ENCODE peak calls at places on chromosomes 5 and 9, in five cellular contexts. F is kidney, I is HCT116, Q is transverse colon, X is prostate gland. U is an unnamed sample.

GRCh38 chr5:127184841-127185240 is 105.8 kb upstream of the MEGF10 start:
- DNase-seq in F (no peak), I (no peak), Q (no peak), X (no peak), U (no peak)

GRCh38 chr5:3602713-3603502 is 7.3 kb downstream of the IRX1 start:
- DNase-seq in F (peak; percentile 85), I (no peak), Q (no peak), X (peak; percentile 24), U (peak; percentile 42)

GRCh38 chr5:99449786-99450185 is 521.0 kb upstream of the CHD1 start:
- DNase-seq in F (no peak), I (no peak), Q (no peak), X (no peak), U (no peak)

GRCh38 chr9:137114613-137115393 is at the start of gene DPP7:
- DNase-seq in F (peak; percentile 93), I (no peak), Q (peak; percentile 80), X (peak; percentile 69), U (peak; percentile 69)

GRCh38 chr5:99320461-99320860 is 391.7 kb upstream of the CHD1 start:
- DNase-seq in F (no peak), I (no peak), Q (no peak), X (no peak), U (no peak)

GRCh38 chr9:14119694-14120514 is 194.0 kb downstream of the NFIB start:
- DNase-seq in F (no peak), I (no peak), Q (no peak), X (no peak), U (no peak)

GRCh38 chr5:96619946-96620345 is 42.2 kb upstream of the CAST start:
- DNase-seq in F (no peak), I (no peak), Q (no peak), X (no peak), U (no peak)

GRCh38 chr5:78793907-78794687 is 145.5 kb upstream of the LHFPL2 start:
- DNase-seq in F (no peak), I (no peak), Q (no peak), X (no peak), U (no peak)

GRCh38 chr9:126617003-126617739 is 3.4 kb downstream of the LMX1B start:
- DNase-seq in F (no peak), I (no peak), Q (no peak), X (no peak), U (no peak)

GRCh38 chr5:59067976-59068651 is 485.2 kb downstream of the RAB3C start:
- DNase-seq in F (no peak), I (no peak), Q (no peak), X (no peak), U (no peak)

GRCh38 chr9:35355954-35356353 is 134.0 kb upstream of the RUSC2 start:
- DNase-seq in F (no peak), I (no peak), Q (no peak), X (no peak), U (no peak)

GRCh38 chr5:142869883-142870282 is 99.7 kb downstream of the ARHGAP26 start:
- DNase-seq in F (no peak), I (no peak), Q (peak; percentile 63), X (peak; percentile 76), U (peak; percentile 84)

GRCh38 chr5:142870552-142870951 is 100.4 kb downstream of the ARHGAP26 start:
- DNase-seq in F (no peak), I (no peak), Q (no peak), X (no peak), U (no peak)

GRCh38 chr5:142872217-142872616 is 102.0 kb downstream of the ARHGAP26 start:
- DNase-seq in F (no peak), I (no peak), Q (no peak), X (no peak), U (no peak)

GRCh38 chr5:142871880-142872200 is 101.7 kb downstream of the ARHGAP26 start:
- DNase-seq in F (no peak), I (no peak), Q (no peak), X (no peak), U (no peak)

GRCh38 chr5:142871056-142871879 is 101.1 kb downstream of the ARHGAP26 start:
- DNase-seq in F (peak; percentile 89), I (peak; percentile 53), Q (peak; percentile 84), X (peak; percentile 70), U (peak; percentile 94)
- H3K36me3 ChIP-seq in F (no peaks in the 10 kb centered on the region), I (no peaks in the 10 kb centered on the region), Q (no peaks in the 10 kb centered on the region), X (no peaks in the 10 kb centered on the region), U (no peaks in the 10 kb centered on the region)

DNA sequence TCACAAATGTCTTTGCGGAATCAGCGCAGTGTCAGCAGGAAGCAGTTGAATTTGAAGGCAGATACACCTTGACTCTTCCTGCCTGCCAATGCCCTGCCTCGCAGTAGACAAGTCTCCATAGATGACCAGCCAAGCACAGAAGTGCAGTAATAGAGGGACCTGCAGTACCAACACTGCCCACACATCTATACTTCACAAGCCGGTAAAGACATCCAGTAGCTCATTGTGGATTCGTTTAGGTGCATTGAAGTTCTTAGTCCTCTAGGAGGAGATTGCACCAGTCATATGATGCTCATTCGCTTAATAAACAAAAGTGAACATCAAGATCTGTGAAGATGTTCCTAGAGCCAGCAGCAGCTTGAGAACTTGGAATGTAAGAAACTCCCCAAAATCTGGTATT is 7.1 kb upstream of the IFNA2 start:
- DNase-seq in F (no peak), I (peak; percentile 80), Q (no peak), X (no peak), U (peak; percentile 26)
- TF ChIP-seq CTCF in F (no peak), I (peak; percentile 70), Q (no peak), X (peak; percentile 30), U (peak; percentile 26)

GRCh38 chr5:36160617-36161016 is 8.7 kb downstream of the SKP2 start:
- DNase-seq in F (no peak), I (no peak), Q (no peak), X (no peak), U (no peak)

GRCh38 chr5:36161317-36161716 is 9.4 kb downstream of the SKP2 start:
- DNase-seq in F (no peak), I (no peak), Q (no peak), X (no peak), U (no peak)

GRCh38 chr5:36168737-36169136 is 16.8 kb downstream of the SKP2 start:
- DNase-seq in F (no peak), I (no peak), Q (no peak), X (no peak), U (no peak)

GRCh38 chr5:36162810-36163486 is 11.0 kb downstream of the SKP2 start:
- DNase-seq in F (no peak), I (no peak), Q (no peak), X (no peak), U (no peak)

DNA sequence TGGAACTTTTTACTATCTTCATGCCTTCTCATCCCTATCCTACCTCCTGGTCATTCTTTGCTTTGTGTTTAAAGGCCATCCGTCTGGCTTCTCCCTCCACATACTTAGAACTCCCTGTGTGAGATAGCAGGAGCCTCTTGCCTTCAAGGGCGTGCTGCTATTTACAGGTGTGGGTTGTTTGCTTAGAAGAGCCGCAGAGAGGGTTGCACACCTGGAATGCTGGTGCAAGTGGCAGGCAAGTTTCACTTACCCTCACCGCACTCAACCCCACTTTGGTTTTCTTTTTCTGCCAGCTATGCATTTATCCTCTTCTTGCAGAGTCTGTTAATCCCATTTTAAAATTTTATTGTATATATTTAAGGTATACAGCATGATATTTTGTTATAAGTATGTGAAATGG is 12.6 kb downstream of the SKP2 start:
- DNase-seq in F (no peak), I (no peak), Q (peak; percentile 17), X (no peak), U (peak; percentile 47)
- H3K36me3 ChIP-seq in F (peaks cover 24% of the 10 kb centered on the region), I (peaks cover 32% of the 10 kb centered on the region), Q (peaks cover 13% of the 10 kb centered on the region), X (no peaks in the 10 kb centered on the region), U (no peaks in the 10 kb centered on the region)

GRCh38 chr9:88874391-88874790 is 116.9 kb upstream of the S1PR3 start:
- DNase-seq in F (no peak), I (no peak), Q (no peak), X (no peak), U (no peak)
- TF ChIP-seq CTCF in F (no peak), I (peak; percentile 22), Q (no peak), X (no peak), U (no peak)

GRCh38 chr5:151800527-151800926 is 28.8 kb downstream of the G3BP1 start:
- DNase-seq in F (no peak), I (no peak), Q (no peak), X (no peak), U (no peak)
- H3K36me3 ChIP-seq in F (peaks cover 64% of the 10 kb centered on the region), I (peaks cover 70% of the 10 kb centered on the region), Q (peaks cover 85% of the 10 kb centered on the region), X (peaks cover 10% of the 10 kb centered on the region), U (peaks cover 56% of the 10 kb centered on the region)

DNA sequence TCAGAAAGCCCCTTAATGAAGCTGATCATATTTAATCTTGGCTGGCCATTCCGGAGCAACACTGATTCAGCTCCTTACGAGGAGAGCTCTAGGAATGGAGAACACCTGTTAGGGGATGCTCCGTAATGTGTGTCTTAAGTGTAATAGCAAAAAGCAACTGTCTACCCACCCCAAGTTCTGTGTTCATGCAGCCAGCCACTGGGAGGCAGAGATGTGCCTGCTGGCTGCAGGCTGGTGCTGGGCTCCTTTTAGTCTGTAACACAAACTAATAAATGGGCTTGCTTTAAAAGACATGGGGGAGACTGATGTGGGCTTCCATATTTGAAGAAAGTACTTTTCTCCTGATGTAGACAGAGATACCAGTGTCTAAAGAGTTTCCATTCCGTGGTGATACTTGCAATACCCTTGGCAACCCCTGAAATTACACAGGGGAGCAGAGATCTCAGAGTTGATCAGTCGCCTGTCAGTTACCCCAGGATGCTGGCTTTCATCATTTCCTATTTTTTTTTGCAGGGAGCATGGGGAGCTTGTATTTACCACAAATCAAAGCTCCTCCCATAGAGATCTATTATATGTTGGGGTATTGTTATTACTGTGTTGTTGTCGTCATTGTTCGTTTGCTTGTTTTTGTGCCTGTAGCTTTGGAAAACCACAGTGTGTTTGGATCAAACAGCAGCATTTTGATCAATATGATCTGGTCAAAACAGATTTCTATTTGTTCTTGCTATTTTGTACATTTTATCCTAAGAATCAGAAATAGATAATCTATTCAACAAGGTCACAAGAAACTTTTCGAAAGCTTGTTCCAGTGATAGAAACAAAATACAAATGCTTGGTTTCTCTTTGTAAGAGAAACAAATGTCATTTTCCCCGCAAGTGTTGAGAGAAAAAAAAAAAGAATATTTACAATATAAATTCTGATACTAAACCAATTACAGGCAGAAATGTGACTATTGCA is 65.8 kb downstream of the MTX3 start:
- DNase-seq in F (no peak), I (no peak), Q (no peak), X (no peak), U (no peak)
- TF ChIP-seq CTCF in F (no peak), I (peak; percentile 45), Q (no peak), X (peak; percentile 9), U (no peak)

U was measured in thyroid gland.